ENCODE peak calls at places on chromosomes 3 and 15, in six cellular contexts. One of them, this sample, is unnamed.

GRCh38 chr3:169460035-169460434 is 203.5 kb downstream of the MECOM start:
- DNase-seq in B cell: no peak
- DNase-seq in stimulated activated CD4-positive, alpha-beta T cell treated with anti-CD3 and anti-CD28 coated beads, Interleukin-1b, Interleukin-23, amount 100 ng/mL, for 1 hour: no peak
- DNase-seq in Peyer's patch: no peak
- DNase-seq in central memory CD4-positive, alpha-beta T cell: no peak
- DNase-seq in RKO: no peak
- DNase-seq in this sample: no peak

GRCh38 chr3:72255736-72256559 is 471.0 kb upstream of the PROK2 start:
- DNase-seq in B cell: peak; percentile 47
- DNase-seq in stimulated activated CD4-positive, alpha-beta T cell treated with anti-CD3 and anti-CD28 coated beads, Interleukin-1b, Interleukin-23, amount 100 ng/mL, for 1 hour: no peak
- DNase-seq in Peyer's patch: peak; percentile 75
- DNase-seq in central memory CD4-positive, alpha-beta T cell: peak; percentile 38
- DNase-seq in RKO: no peak
- DNase-seq in this sample: peak; percentile 68

GRCh38 chr15:88881781-88882180 is 13.6 kb downstream of the HAPLN3 start:
- DNase-seq in B cell: no peak
- DNase-seq in stimulated activated CD4-positive, alpha-beta T cell treated with anti-CD3 and anti-CD28 coated beads, Interleukin-1b, Interleukin-23, amount 100 ng/mL, for 1 hour: no peak
- DNase-seq in Peyer's patch: no peak
- DNase-seq in central memory CD4-positive, alpha-beta T cell: no peak
- DNase-seq in RKO: no peak
- DNase-seq in this sample: no peak

GRCh38 chr15:87877114-87877810 is 379.3 kb downstream of the NTRK3 start:
- DNase-seq in B cell: no peak
- DNase-seq in stimulated activated CD4-positive, alpha-beta T cell treated with anti-CD3 and anti-CD28 coated beads, Interleukin-1b, Interleukin-23, amount 100 ng/mL, for 1 hour: no peak
- DNase-seq in Peyer's patch: no peak
- DNase-seq in central memory CD4-positive, alpha-beta T cell: no peak
- DNase-seq in RKO: no peak
- DNase-seq in this sample: peak; percentile 68

GRCh38 chr3:139588450-139588849 is 48.9 kb upstream of the RBP1 start:
- DNase-seq in B cell: no peak
- DNase-seq in stimulated activated CD4-positive, alpha-beta T cell treated with anti-CD3 and anti-CD28 coated beads, Interleukin-1b, Interleukin-23, amount 100 ng/mL, for 1 hour: no peak
- DNase-seq in Peyer's patch: no peak
- DNase-seq in central memory CD4-positive, alpha-beta T cell: no peak
- DNase-seq in RKO: no peak
- DNase-seq in this sample: peak; percentile 34

GRCh38 chr15:95097366-95097765 is 866.0 kb downstream of the MCTP2 start:
- DNase-seq in B cell: no peak
- DNase-seq in stimulated activated CD4-positive, alpha-beta T cell treated with anti-CD3 and anti-CD28 coated beads, Interleukin-1b, Interleukin-23, amount 100 ng/mL, for 1 hour: no peak
- DNase-seq in Peyer's patch: no peak
- DNase-seq in central memory CD4-positive, alpha-beta T cell: no peak
- DNase-seq in RKO: no peak
- DNase-seq in this sample: no peak

GRCh38 chr15:64883997-64884511 is 27.6 kb upstream of the ANKDD1A start:
- DNase-seq in B cell: peak; percentile 66
- DNase-seq in stimulated activated CD4-positive, alpha-beta T cell treated with anti-CD3 and anti-CD28 coated beads, Interleukin-1b, Interleukin-23, amount 100 ng/mL, for 1 hour: peak; percentile 64
- DNase-seq in Peyer's patch: no peak
- DNase-seq in central memory CD4-positive, alpha-beta T cell: peak; percentile 56
- DNase-seq in RKO: peak; percentile 82
- DNase-seq in this sample: peak; percentile 96

GRCh38 chr3:16357191-16357590 is 92.2 kb downstream of the OXNAD1 start:
- DNase-seq in B cell: no peak
- DNase-seq in stimulated activated CD4-positive, alpha-beta T cell treated with anti-CD3 and anti-CD28 coated beads, Interleukin-1b, Interleukin-23, amount 100 ng/mL, for 1 hour: no peak
- DNase-seq in Peyer's patch: no peak
- DNase-seq in central memory CD4-positive, alpha-beta T cell: no peak
- DNase-seq in RKO: no peak
- DNase-seq in this sample: no peak

GRCh38 chr3:9782777-9783176 is 9.5 kb downstream of the TADA3 start:
- DNase-seq in B cell: peak; percentile 48
- DNase-seq in stimulated activated CD4-positive, alpha-beta T cell treated with anti-CD3 and anti-CD28 coated beads, Interleukin-1b, Interleukin-23, amount 100 ng/mL, for 1 hour: no peak
- DNase-seq in Peyer's patch: no peak
- DNase-seq in central memory CD4-positive, alpha-beta T cell: no peak
- DNase-seq in RKO: no peak
- DNase-seq in this sample: no peak

GRCh38 chr15:40982855-40983254 is 29.6 kb downstream of the CHAC1 start:
- DNase-seq in B cell: no peak
- DNase-seq in stimulated activated CD4-positive, alpha-beta T cell treated with anti-CD3 and anti-CD28 coated beads, Interleukin-1b, Interleukin-23, amount 100 ng/mL, for 1 hour: no peak
- DNase-seq in Peyer's patch: no peak
- DNase-seq in central memory CD4-positive, alpha-beta T cell: no peak
- DNase-seq in RKO: no peak
- DNase-seq in this sample: peak; percentile 68